ENCODE peak calls at places on chromosomes 13 and 19, in four cellular contexts. C is heart right ventricle, Q is lung, A is upper lobe of left lung. E is an unnamed sample.

GRCh38 chr19:33446918-33447293 is 73.4 kb downstream of the CEBPG start:
- DNase-seq in C (no peak), Q (no peak), A (no peak), E (no peak)

GRCh38 chr13:20544186-20544914 is 18.7 kb upstream of the CRYL1 start:
- DNase-seq in Q (no peak), C (no peak), A (no peak), E (no peak)

GRCh38 chr13:29674532-29674931 is 79.0 kb upstream of the SLC7A1 start:
- DNase-seq in A (no peak), C (no peak), Q (no peak), E (no peak)

GRCh38 chr13:51728972-51729371 is 75.0 kb downstream of the DHRS12 start:
- DNase-seq in C (no peak), A (no peak), Q (no peak), E (no peak)

GRCh38 chr13:29934531-29935308 is 84.3 kb upstream of the UBL3 start:
- DNase-seq in Q (no peak), C (no peak), A (no peak), E (no peak)

GRCh38 chr19:29952127-29952526 is 10.1 kb downstream of the URI1 start:
- DNase-seq in C (no peak), A (no peak), Q (no peak), E (no peak)

GRCh38 chr19:35136977-35137702 is 1.5 kb upstream of the FXYD1 start:
- DNase-seq in C (no peak), A (no peak), Q (no peak), E (no peak)

GRCh38 chr13:68078874-68079273 is 848.7 kb upstream of the PCDH9 start:
- DNase-seq in A (no peak), Q (no peak), C (no peak), E (no peak)

GRCh38 chr13:31944262-31945160 is 87.1 kb upstream of the FRY start:
- DNase-seq in A (no peak), Q (no peak), C (no peak), E (no peak)
- H3K4me3 ChIP-seq in A (no peak), Q (no peak), C (no peak), E (no peak)

GRCh38 chr19:6218497-6219146 is 61.2 kb downstream of the MLLT1 start:
- DNase-seq in Q (peak), C (peak), A (peak), E (peak)
- TF ChIP-seq CTCF in Q (peak), C (peak), A (peak), E (peak)

DNA sequence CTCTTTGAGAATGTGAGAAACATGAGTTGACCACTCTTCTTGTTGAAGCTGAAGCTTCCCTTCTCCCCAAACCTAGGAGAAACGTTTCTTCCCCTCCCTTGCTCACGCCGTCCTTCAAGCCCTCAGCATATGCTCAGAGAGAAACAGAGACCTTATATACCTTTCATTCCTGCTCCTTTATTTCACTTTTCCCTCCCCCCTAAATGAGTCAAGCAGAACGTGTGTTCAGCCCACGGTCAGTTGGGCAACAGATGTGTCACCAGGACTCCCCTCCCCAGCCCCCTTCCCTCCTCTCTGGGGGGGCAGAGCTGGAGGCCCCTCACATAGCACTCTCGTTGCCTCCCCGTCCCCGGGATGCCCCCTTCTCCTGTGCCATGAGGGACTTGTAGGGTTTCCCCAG is 8.6 kb downstream of the OR7C2 start:
- DNase-seq in Q (no peak), C (no peak), A (no peak), E (no peak)
- H3K4me3 ChIP-seq in Q (no peak), C (no peak), A (no peak), E (no peak)

GRCh38 chr19:49214701-49215100 is 57.1 kb downstream of the TRPM4 start:
- DNase-seq in Q (no peak), A (no peak), C (no peak), E (no peak)

GRCh38 chr19:49212302-49212701 is 54.7 kb downstream of the TRPM4 start:
- DNase-seq in A (no peak), Q (no peak), C (no peak), E (no peak)

GRCh38 chr19:49210108-49210900 is 52.7 kb downstream of the TRPM4 start:
- DNase-seq in A (no peak), C (no peak), Q (no peak), E (no peak)

GRCh38 chr19:49213791-49214190 is 56.2 kb downstream of the TRPM4 start:
- DNase-seq in C (no peak), A (no peak), Q (no peak), E (no peak)

GRCh38 chr19:49210901-49211451 is 53.4 kb downstream of the TRPM4 start:
- DNase-seq in A (no peak), C (no peak), Q (no peak), E (no peak)
- TF ChIP-seq CTCF in A (no peak), C (no peak), Q (no peak), E (no peak)

E was measured in esophagus squamous epithelium.